ENCODE peak calls at places on chromosome 15, in nine cellular contexts. One of them, this sample, is unnamed.

GRCh38 chr15:57160823-57161560 is 215.3 kb upstream of the CGNL1 start:
- DNase-seq in RWPE1: no peak
- DNase-seq in GM23248: peak; percentile 79
- DNase-seq in CD4-positive, alpha-beta T cell: no peak
- DNase-seq in A673: no peak
- DNase-seq in CD8-positive, alpha-beta memory T cell: no peak
- DNase-seq in psoas muscle: no peak
- DNase-seq in brain microvascular endothelial cell: peak; percentile 61
- DNase-seq in adrenal gland: no peak
- DNase-seq in this sample: no peak

GRCh38 chr15:90871097-90871715 is 2.8 kb downstream of the FURIN start:
- DNase-seq in RWPE1: peak; percentile 44
- DNase-seq in GM23248: peak; percentile 68
- DNase-seq in CD4-positive, alpha-beta T cell: no peak
- DNase-seq in A673: peak; percentile 56
- DNase-seq in CD8-positive, alpha-beta memory T cell: no peak
- DNase-seq in psoas muscle: peak; percentile 62
- DNase-seq in brain microvascular endothelial cell: peak; percentile 12
- DNase-seq in adrenal gland: no peak
- DNase-seq in this sample: peak; percentile 36

GRCh38 chr15:83380682-83381081 is 66.5 kb upstream of the SH3GL3 start:
- DNase-seq in RWPE1: peak; percentile 71
- DNase-seq in GM23248: peak; percentile 71
- DNase-seq in CD4-positive, alpha-beta T cell: no peak
- DNase-seq in A673: peak; percentile 12
- DNase-seq in CD8-positive, alpha-beta memory T cell: no peak
- DNase-seq in psoas muscle: no peak
- DNase-seq in brain microvascular endothelial cell: peak; percentile 6
- DNase-seq in adrenal gland: peak; percentile 20
- DNase-seq in this sample: peak; percentile 74

GRCh38 chr15:59160880-59161593 is 45.6 kb upstream of the LDHAL6B start:
- DNase-seq in RWPE1: no peak
- DNase-seq in GM23248: peak; percentile 26
- DNase-seq in CD4-positive, alpha-beta T cell: no peak
- DNase-seq in A673: peak; percentile 24
- DNase-seq in CD8-positive, alpha-beta memory T cell: no peak
- DNase-seq in psoas muscle: no peak
- DNase-seq in brain microvascular endothelial cell: no peak
- DNase-seq in adrenal gland: peak; percentile 30
- DNase-seq in this sample: peak; percentile 34

GRCh38 chr15:22895465-22896190 is 57.2 kb downstream of the NIPA2 start:
- DNase-seq in RWPE1: peak; percentile 98
- DNase-seq in GM23248: peak; percentile 30
- DNase-seq in CD4-positive, alpha-beta T cell: no peak
- DNase-seq in A673: no peak
- DNase-seq in CD8-positive, alpha-beta memory T cell: no peak
- DNase-seq in psoas muscle: no peak
- DNase-seq in brain microvascular endothelial cell: peak; percentile 31
- DNase-seq in adrenal gland: no peak
- DNase-seq in this sample: no peak

GRCh38 chr15:75112848-75113492 is 88.7 kb upstream of the C15orf39 start:
- DNase-seq in RWPE1: no peak
- DNase-seq in GM23248: no peak
- DNase-seq in CD4-positive, alpha-beta T cell: no peak
- DNase-seq in A673: no peak
- DNase-seq in CD8-positive, alpha-beta memory T cell: no peak
- DNase-seq in psoas muscle: no peak
- DNase-seq in brain microvascular endothelial cell: no peak
- DNase-seq in adrenal gland: no peak
- DNase-seq in this sample: no peak

GRCh38 chr15:101540480-101541239 is 51.2 kb upstream of the PCSK6 start:
- DNase-seq in RWPE1: peak; percentile 20
- DNase-seq in GM23248: no peak
- DNase-seq in CD4-positive, alpha-beta T cell: no peak
- DNase-seq in A673: no peak
- DNase-seq in CD8-positive, alpha-beta memory T cell: no peak
- DNase-seq in psoas muscle: no peak
- DNase-seq in brain microvascular endothelial cell: no peak
- DNase-seq in adrenal gland: no peak
- DNase-seq in this sample: no peak

GRCh38 chr15:51085764-51086163 is 8.9 kb downstream of the TNFAIP8L3 start:
- DNase-seq in RWPE1: no peak
- DNase-seq in GM23248: peak; percentile 24
- DNase-seq in CD4-positive, alpha-beta T cell: no peak
- DNase-seq in A673: no peak
- DNase-seq in CD8-positive, alpha-beta memory T cell: no peak
- DNase-seq in psoas muscle: no peak
- DNase-seq in brain microvascular endothelial cell: no peak
- DNase-seq in adrenal gland: no peak
- DNase-seq in this sample: no peak

GRCh38 chr15:47553933-47554332 is 163.4 kb upstream of the SEMA6D start:
- DNase-seq in RWPE1: no peak
- DNase-seq in GM23248: no peak
- DNase-seq in CD4-positive, alpha-beta T cell: no peak
- DNase-seq in A673: no peak
- DNase-seq in CD8-positive, alpha-beta memory T cell: no peak
- DNase-seq in psoas muscle: no peak
- DNase-seq in brain microvascular endothelial cell: no peak
- DNase-seq in adrenal gland: no peak
- DNase-seq in this sample: no peak

GRCh38 chr15:77697893-77698292 is 65.2 kb upstream of the LINGO1 start:
- DNase-seq in RWPE1: no peak
- DNase-seq in GM23248: no peak
- DNase-seq in CD4-positive, alpha-beta T cell: no peak
- DNase-seq in A673: no peak
- DNase-seq in CD8-positive, alpha-beta memory T cell: no peak
- DNase-seq in psoas muscle: no peak
- DNase-seq in brain microvascular endothelial cell: no peak
- DNase-seq in adrenal gland: no peak
- DNase-seq in this sample: no peak

GRCh38 chr15:49570672-49571071 is 49.9 kb downstream of the FAM227B start:
- DNase-seq in RWPE1: no peak
- DNase-seq in GM23248: no peak
- DNase-seq in CD4-positive, alpha-beta T cell: no peak
- DNase-seq in A673: no peak
- DNase-seq in CD8-positive, alpha-beta memory T cell: no peak
- DNase-seq in psoas muscle: no peak
- DNase-seq in brain microvascular endothelial cell: no peak
- DNase-seq in adrenal gland: no peak
- DNase-seq in this sample: no peak

GRCh38 chr15:50906954-50907865 is 1.3 kb upstream of the AP4E1 start:
- DNase-seq in RWPE1: no peak
- DNase-seq in GM23248: peak; percentile 31
- DNase-seq in CD4-positive, alpha-beta T cell: peak; percentile 47
- DNase-seq in A673: no peak
- DNase-seq in CD8-positive, alpha-beta memory T cell: peak; percentile 67
- DNase-seq in psoas muscle: no peak
- DNase-seq in brain microvascular endothelial cell: no peak
- DNase-seq in adrenal gland: no peak
- DNase-seq in this sample: no peak

GRCh38 chr15:35181538-35181937 is 96.4 kb upstream of the NANOGP8 start:
- DNase-seq in RWPE1: no peak
- DNase-seq in GM23248: peak; percentile 78
- DNase-seq in CD4-positive, alpha-beta T cell: no peak
- DNase-seq in A673: no peak
- DNase-seq in CD8-positive, alpha-beta memory T cell: no peak
- DNase-seq in psoas muscle: no peak
- DNase-seq in brain microvascular endothelial cell: no peak
- DNase-seq in adrenal gland: no peak
- DNase-seq in this sample: no peak

GRCh38 chr15:48440084-48440483 is 108.9 kb downstream of the DUT start:
- DNase-seq in RWPE1: no peak
- DNase-seq in GM23248: peak; percentile 86
- DNase-seq in CD4-positive, alpha-beta T cell: no peak
- DNase-seq in A673: no peak
- DNase-seq in CD8-positive, alpha-beta memory T cell: no peak
- DNase-seq in psoas muscle: peak; percentile 48
- DNase-seq in brain microvascular endothelial cell: no peak
- DNase-seq in adrenal gland: peak; percentile 48
- DNase-seq in this sample: peak; percentile 43

GRCh38 chr15:40409366-40409765 is 3.8 kb downstream of the IVD start:
- DNase-seq in RWPE1: no peak
- DNase-seq in GM23248: no peak
- DNase-seq in CD4-positive, alpha-beta T cell: no peak
- DNase-seq in A673: no peak
- DNase-seq in CD8-positive, alpha-beta memory T cell: no peak
- DNase-seq in psoas muscle: no peak
- DNase-seq in brain microvascular endothelial cell: no peak
- DNase-seq in adrenal gland: no peak
- DNase-seq in this sample: no peak

GRCh38 chr15:51114437-51115119 is 19.9 kb upstream of the TNFAIP8L3 start:
- DNase-seq in RWPE1: no peak
- DNase-seq in GM23248: peak; percentile 56
- DNase-seq in CD4-positive, alpha-beta T cell: no peak
- DNase-seq in A673: no peak
- DNase-seq in CD8-positive, alpha-beta memory T cell: no peak
- DNase-seq in psoas muscle: no peak
- DNase-seq in brain microvascular endothelial cell: no peak
- DNase-seq in adrenal gland: no peak
- DNase-seq in this sample: no peak

GRCh38 chr15:51758645-51759044 is 7.2 kb downstream of the TMOD2 start:
- DNase-seq in RWPE1: no peak
- DNase-seq in GM23248: peak; percentile 84
- DNase-seq in CD4-positive, alpha-beta T cell: no peak
- DNase-seq in A673: no peak
- DNase-seq in CD8-positive, alpha-beta memory T cell: no peak
- DNase-seq in psoas muscle: peak; percentile 37
- DNase-seq in brain microvascular endothelial cell: peak; percentile 65
- DNase-seq in adrenal gland: peak; percentile 38
- DNase-seq in this sample: peak; percentile 65

GRCh38 chr15:90787881-90788280 is 70.7 kb downstream of the BLM start:
- DNase-seq in RWPE1: no peak
- DNase-seq in GM23248: peak; percentile 20
- DNase-seq in CD4-positive, alpha-beta T cell: no peak
- DNase-seq in A673: no peak
- DNase-seq in CD8-positive, alpha-beta memory T cell: no peak
- DNase-seq in psoas muscle: no peak
- DNase-seq in brain microvascular endothelial cell: peak; percentile 12
- DNase-seq in adrenal gland: no peak
- DNase-seq in this sample: no peak

GRCh38 chr15:70853270-70853854 is 595 bp downstream of the LARP6 start:
- DNase-seq in RWPE1: peak; percentile 63
- DNase-seq in GM23248: peak; percentile 88
- DNase-seq in CD4-positive, alpha-beta T cell: no peak
- DNase-seq in A673: peak; percentile 57
- DNase-seq in CD8-positive, alpha-beta memory T cell: no peak
- DNase-seq in psoas muscle: peak; percentile 49
- DNase-seq in brain microvascular endothelial cell: peak; percentile 32
- DNase-seq in adrenal gland: peak; percentile 34
- DNase-seq in this sample: peak; percentile 35

DNA sequence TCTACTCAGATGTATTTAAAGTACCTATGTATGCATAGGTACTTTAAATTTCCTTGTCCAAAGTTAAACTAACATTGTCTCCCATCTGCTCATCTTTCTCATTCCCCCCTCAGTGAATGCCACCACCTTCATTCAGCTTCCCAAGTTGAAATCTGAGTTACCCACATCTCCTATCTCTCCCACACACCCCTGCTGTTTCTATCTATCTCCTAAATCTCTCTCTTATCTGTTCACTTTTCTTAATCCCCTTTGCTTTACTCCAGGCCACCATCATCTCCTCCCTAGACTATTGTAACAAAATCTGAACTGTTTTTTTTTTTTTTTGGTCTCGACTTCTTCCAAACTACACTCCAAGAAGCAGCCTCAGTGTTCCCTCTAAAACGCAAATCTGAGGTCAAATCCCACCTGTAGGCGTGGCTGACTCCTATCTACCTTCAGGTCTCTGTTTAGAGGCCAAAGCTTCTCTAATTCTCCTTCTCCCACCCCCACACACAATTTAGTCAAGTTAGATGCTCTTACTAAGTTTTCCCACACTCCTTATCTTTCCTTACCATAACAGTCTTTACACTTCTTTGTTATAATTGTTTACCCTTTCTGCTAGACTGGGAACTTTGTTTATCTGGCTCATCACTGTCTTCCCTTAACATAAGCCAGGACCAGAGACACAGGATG is 3.5 kb upstream of the NEO1 start:
- DNase-seq in RWPE1: no peak
- DNase-seq in GM23248: no peak
- DNase-seq in CD4-positive, alpha-beta T cell: no peak
- DNase-seq in A673: no peak
- DNase-seq in CD8-positive, alpha-beta memory T cell: no peak
- DNase-seq in psoas muscle: no peak
- DNase-seq in brain microvascular endothelial cell: no peak
- DNase-seq in adrenal gland: no peak
- DNase-seq in this sample: no peak
- H3K27ac ChIP-seq in RWPE1: no peak overlapping the region
- H3K27ac ChIP-seq in GM23248: no peak overlapping the region
- H3K27ac ChIP-seq in CD4-positive, alpha-beta T cell: no peak overlapping the region
- H3K27ac ChIP-seq in A673: no peak overlapping the region
- H3K27ac ChIP-seq in CD8-positive, alpha-beta memory T cell: no peak overlapping the region
- H3K27ac ChIP-seq in psoas muscle: no peak overlapping the region
- H3K27ac ChIP-seq in brain microvascular endothelial cell: no peak overlapping the region
- H3K27ac ChIP-seq in adrenal gland: no peak overlapping the region
- H3K27ac ChIP-seq in this sample: no peak overlapping the region

GRCh38 chr15:66496951-66497501 is 536 bp downstream of the SNAPC5 start:
- DNase-seq in RWPE1: no peak
- DNase-seq in GM23248: peak; percentile 32
- DNase-seq in CD4-positive, alpha-beta T cell: no peak
- DNase-seq in A673: no peak
- DNase-seq in CD8-positive, alpha-beta memory T cell: no peak
- DNase-seq in psoas muscle: no peak
- DNase-seq in brain microvascular endothelial cell: no peak
- DNase-seq in adrenal gland: peak; percentile 28
- DNase-seq in this sample: no peak
- H3K27ac ChIP-seq in RWPE1: peak overlapping the region; percentile 82
- H3K27ac ChIP-seq in GM23248: peak overlapping the region; percentile 55
- H3K27ac ChIP-seq in CD4-positive, alpha-beta T cell: peak overlapping the region; percentile 89
- H3K27ac ChIP-seq in A673: peak overlapping the region; percentile 83
- H3K27ac ChIP-seq in CD8-positive, alpha-beta memory T cell: peak overlapping the region; percentile 95
- H3K27ac ChIP-seq in psoas muscle: peak overlapping the region; percentile 88
- H3K27ac ChIP-seq in brain microvascular endothelial cell: peak overlapping the region; percentile 54
- H3K27ac ChIP-seq in adrenal gland: peak overlapping the region; percentile 79
- H3K27ac ChIP-seq in this sample: peak overlapping the region; percentile 77

DNA sequence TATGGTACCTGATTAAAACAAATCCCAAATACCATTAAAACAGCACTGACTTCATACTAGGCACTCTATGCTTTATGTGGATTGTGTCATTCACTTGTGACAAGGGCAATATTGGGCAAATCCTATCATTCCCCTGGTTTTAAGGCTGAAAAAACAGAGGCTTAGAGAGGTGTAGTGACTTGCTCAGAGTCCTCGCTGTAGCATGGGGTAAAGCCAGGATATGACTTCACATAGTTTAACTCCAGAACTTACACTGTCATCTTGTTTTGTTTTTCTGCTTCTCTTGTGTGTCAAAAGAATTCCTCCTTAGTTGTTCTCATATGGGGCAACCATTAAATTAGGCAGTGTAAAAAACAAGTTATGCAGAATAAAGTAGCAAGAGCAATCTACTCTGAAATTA is 40.3 kb upstream of the ICE2 start:
- DNase-seq in RWPE1: no peak
- DNase-seq in GM23248: peak; percentile 64
- DNase-seq in CD4-positive, alpha-beta T cell: no peak
- DNase-seq in A673: no peak
- DNase-seq in CD8-positive, alpha-beta memory T cell: no peak
- DNase-seq in psoas muscle: no peak
- DNase-seq in brain microvascular endothelial cell: no peak
- DNase-seq in adrenal gland: no peak
- DNase-seq in this sample: no peak
- H3K27ac ChIP-seq in RWPE1: no peak overlapping the region
- H3K27ac ChIP-seq in GM23248: peak overlapping the region; percentile 44
- H3K27ac ChIP-seq in CD4-positive, alpha-beta T cell: no peak overlapping the region
- H3K27ac ChIP-seq in A673: no peak overlapping the region
- H3K27ac ChIP-seq in CD8-positive, alpha-beta memory T cell: no peak overlapping the region
- H3K27ac ChIP-seq in psoas muscle: peak overlapping the region; percentile 61
- H3K27ac ChIP-seq in brain microvascular endothelial cell: no peak overlapping the region
- H3K27ac ChIP-seq in adrenal gland: no peak overlapping the region
- H3K27ac ChIP-seq in this sample: no peak overlapping the region

GRCh38 chr15:38554354-38554753 is 10.3 kb downstream of the RASGRP1 start:
- DNase-seq in RWPE1: no peak
- DNase-seq in GM23248: no peak
- DNase-seq in CD4-positive, alpha-beta T cell: no peak
- DNase-seq in A673: no peak
- DNase-seq in CD8-positive, alpha-beta memory T cell: no peak
- DNase-seq in psoas muscle: no peak
- DNase-seq in brain microvascular endothelial cell: peak; percentile 27
- DNase-seq in adrenal gland: no peak
- DNase-seq in this sample: peak; percentile 20
- H3K27ac ChIP-seq in RWPE1: no peak overlapping the region
- H3K27ac ChIP-seq in GM23248: no peak overlapping the region
- H3K27ac ChIP-seq in CD4-positive, alpha-beta T cell: peak overlapping the region; percentile 51
- H3K27ac ChIP-seq in A673: no peak overlapping the region
- H3K27ac ChIP-seq in CD8-positive, alpha-beta memory T cell: no peak overlapping the region
- H3K27ac ChIP-seq in psoas muscle: no peak overlapping the region
- H3K27ac ChIP-seq in brain microvascular endothelial cell: no peak overlapping the region
- H3K27ac ChIP-seq in adrenal gland: no peak overlapping the region
- H3K27ac ChIP-seq in this sample: no peak overlapping the region

This sample was measured in testis.